ENCODE peak calls at places on chromosomes 7 and 10, in four cellular contexts. R is aorta, P is Peyer's patch, V is activated gamma-delta T cell. W is an unnamed sample.

GRCh38 chr10:78515037-78515872 is 481.6 kb downstream of the RPS24 start:
- DNase-seq in P (no peak), V (no peak), R (peak), W (no peak)

GRCh38 chr7:103796296-103796962 is 193.0 kb downstream of the RELN start:
- DNase-seq in R (no peak), V (no peak), P (no peak), W (no peak)

GRCh38 chr7:22647451-22648257 is 79.3 kb upstream of the IL6 start:
- DNase-seq in V (no peak), R (no peak), P (no peak), W (no peak)

GRCh38 chr7:12321248-12321647 is 82.4 kb downstream of the VWDE start:
- DNase-seq in R (no peak), V (no peak), P (no peak), W (no peak)

GRCh38 chr7:124120911-124121310 is 88.0 kb upstream of the TMEM229A start:
- DNase-seq in P (no peak), V (no peak), R (no peak), W (no peak)

GRCh38 chr10:17872191-17873091 is 63.3 kb downstream of the MRC1 start:
- DNase-seq in R (no peak), V (no peak), P (no peak), W (no peak)

GRCh38 chr7:44988718-44989117 is 9.9 kb upstream of the MYO1G start:
- DNase-seq in V (no peak), P (no peak), R (no peak), W (no peak)

GRCh38 chr10:69958232-69958902 is 94.3 kb upstream of the MACROH2A2 start:
- DNase-seq in V (no peak), R (no peak), P (no peak), W (no peak)

GRCh38 chr7:30874656-30875317 is 36.9 kb upstream of the AQP1 start:
- DNase-seq in R (no peak), V (no peak), P (no peak), W (no peak)

GRCh38 chr7:139523199-139523941 is at the start of gene CLEC2L:
- DNase-seq in P (no peak), V (no peak), R (no peak), W (no peak)

GRCh38 chr10:70053212-70053895 is 708 bp downstream of the MACROH2A2 start:
- DNase-seq in R (no peak), V (no peak), P (no peak), W (no peak)

GRCh38 chr10:95308389-95309302 is 17.8 kb upstream of the PDLIM1 start:
- DNase-seq in V (no peak), P (peak), R (peak), W (no peak)

GRCh38 chr10:101694674-101695403 is at the start of gene FBXW4:
- DNase-seq in P (peak), V (peak), R (peak), W (peak)